ENCODE peak calls at places on chromosomes 2 and 18, in seven cellular contexts. G is HepG2, P is cardiac muscle cell, Y is type B pancreatic cell, O is pancreas, X is HFFc6, D is AG09309. A is an unnamed sample.

GRCh38 chr2:31296641-31297287 is 62.8 kb downstream of the EHD3 start:
- DNase-seq in O (no peak), X (peak), G (no peak), P (no peak), Y (no peak), D (peak), A (no peak)

GRCh38 chr2:148201075-148202004 is 180.4 kb downstream of the MBD5 start:
- DNase-seq in G (peak), P (peak), Y (no peak), X (peak), O (no peak), D (no peak), A (peak)

GRCh38 chr18:45642802-45643201 is 27.5 kb downstream of the SLC14A2 start:
- DNase-seq in X (no peak), O (no peak), G (no peak), P (no peak), D (no peak), Y (no peak), A (no peak)

GRCh38 chr2:230905448-230906430 is 19.3 kb downstream of the GPR55 start:
- DNase-seq in X (no peak), O (no peak), Y (peak), D (no peak), G (peak), P (peak), A (no peak)

GRCh38 chr2:24434576-24434975 is 56.5 kb upstream of the NCOA1 start:
- DNase-seq in X (no peak), O (no peak), P (no peak), Y (no peak), G (no peak), D (no peak), A (no peak)

GRCh38 chr2:41136966-41137494 is 685.1 kb upstream of the SLC8A1 start:
- DNase-seq in Y (no peak), P (no peak), D (no peak), O (no peak), G (no peak), X (no peak), A (no peak)

GRCh38 chr2:237919593-237919992 is 47.2 kb upstream of the UBE2F start:
- DNase-seq in O (no peak), P (no peak), D (no peak), X (no peak), G (no peak), Y (no peak), A (no peak)

GRCh38 chr18:70464343-70465114 is 175.7 kb downstream of the SOCS6 start:
- DNase-seq in X (peak), O (peak), D (peak), Y (peak), G (peak), P (peak), A (peak)

GRCh38 chr2:12046641-12047040 is 300.2 kb downstream of the LPIN1 start:
- DNase-seq in O (no peak), P (no peak), D (no peak), G (no peak), Y (no peak), X (peak), A (no peak)

GRCh38 chr2:79191816-79192215 is 32.3 kb upstream of the REG3A start:
- DNase-seq in O (no peak), X (no peak), P (no peak), G (no peak), D (no peak), Y (no peak), A (no peak)

GRCh38 chr18:34042423-34043146 is 182.1 kb downstream of the NOL4 start:
- DNase-seq in Y (no peak), D (no peak), P (no peak), G (no peak), X (no peak), O (no peak), A (no peak)

GRCh38 chr2:31319391-31320175 is 85.6 kb downstream of the EHD3 start:
- DNase-seq in D (peak), G (no peak), Y (no peak), O (no peak), P (no peak), X (peak), A (no peak)

GRCh38 chr2:16613475-16613874 is 52.2 kb downstream of the CYRIA start:
- DNase-seq in Y (no peak), X (no peak), O (no peak), D (no peak), G (peak), P (no peak), A (no peak)

GRCh38 chr2:241678307-241678706 is 8.3 kb downstream of the DTYMK start:
- DNase-seq in P (no peak), G (no peak), D (no peak), Y (no peak), O (no peak), X (no peak), A (no peak)

GRCh38 chr2:42252464-42252863 is 83.3 kb downstream of the EML4 start:
- DNase-seq in Y (no peak), P (no peak), D (no peak), G (no peak), O (no peak), X (no peak), A (no peak)

GRCh38 chr2:100207411-100207885 is 65.1 kb upstream of the AFF3 start:
- DNase-seq in G (no peak), D (no peak), P (no peak), X (no peak), O (no peak), Y (no peak), A (no peak)

GRCh38 chr2:23449831-23450331 is 64.9 kb downstream of the KLHL29 start:
- DNase-seq in X (no peak), G (no peak), P (no peak), O (no peak), Y (no peak), D (no peak), A (no peak)

GRCh38 chr2:215693269-215693998 is 257.6 kb upstream of the FN1 start:
- DNase-seq in X (peak), G (peak), Y (no peak), P (no peak), D (no peak), O (no peak), A (no peak)

GRCh38 chr2:65658253-65658652 is 225.9 kb upstream of the SPRED2 start:
- DNase-seq in P (no peak), G (no peak), D (no peak), O (no peak), Y (no peak), X (no peak), A (no peak)

GRCh38 chr2:2889646-2890045 is 488.0 kb downstream of the EIPR1 start:
- DNase-seq in X (no peak), D (no peak), O (no peak), Y (no peak), P (no peak), G (no peak), A (no peak)

GRCh38 chr2:218074031-218074430 is 5.0 kb downstream of the RUFY4 start:
- DNase-seq in X (peak), D (no peak), P (peak), G (peak), O (no peak), Y (no peak), A (no peak)

GRCh38 chr2:6721395-6721794 is 144.3 kb downstream of the CMPK2 start:
- DNase-seq in P (no peak), O (no peak), D (no peak), G (no peak), X (no peak), Y (no peak), A (no peak)

GRCh38 chr18:57802166-57802868 is 798 bp downstream of the ATP8B1 start:
- DNase-seq in D (no peak), O (peak), Y (no peak), G (no peak), X (no peak), P (no peak), A (no peak)

GRCh38 chr2:231708773-231709635 is 679 bp downstream of the PTMA start:
- DNase-seq in O (peak), G (no peak), X (no peak), Y (no peak), P (peak), D (no peak), A (no peak)

GRCh38 chr18:5582054-5582453 is 38.3 kb upstream of the EPB41L3 start:
- DNase-seq in Y (no peak), D (peak), X (peak), P (peak), G (no peak), O (no peak), A (peak)

GRCh38 chr2:20611077-20611843 is 39.6 kb downstream of the HS1BP3 start:
- DNase-seq in P (no peak), G (peak), X (peak), O (peak), Y (no peak), D (no peak), A (peak)

GRCh38 chr2:190891370-190891769 is 10.7 kb downstream of the GLS start:
- DNase-seq in X (no peak), P (no peak), G (no peak), D (no peak), Y (no peak), O (no peak), A (no peak)

GRCh38 chr2:70199320-70199864 is 8.6 kb upstream of the C2orf42 start:
- DNase-seq in G (peak), D (no peak), X (no peak), Y (no peak), P (no peak), O (no peak), A (no peak)

GRCh38 chr18:34767601-34768027 is 57.5 kb downstream of the DTNA start:
- DNase-seq in G (no peak), D (peak), Y (no peak), O (no peak), P (no peak), X (peak), A (peak)

DNA sequence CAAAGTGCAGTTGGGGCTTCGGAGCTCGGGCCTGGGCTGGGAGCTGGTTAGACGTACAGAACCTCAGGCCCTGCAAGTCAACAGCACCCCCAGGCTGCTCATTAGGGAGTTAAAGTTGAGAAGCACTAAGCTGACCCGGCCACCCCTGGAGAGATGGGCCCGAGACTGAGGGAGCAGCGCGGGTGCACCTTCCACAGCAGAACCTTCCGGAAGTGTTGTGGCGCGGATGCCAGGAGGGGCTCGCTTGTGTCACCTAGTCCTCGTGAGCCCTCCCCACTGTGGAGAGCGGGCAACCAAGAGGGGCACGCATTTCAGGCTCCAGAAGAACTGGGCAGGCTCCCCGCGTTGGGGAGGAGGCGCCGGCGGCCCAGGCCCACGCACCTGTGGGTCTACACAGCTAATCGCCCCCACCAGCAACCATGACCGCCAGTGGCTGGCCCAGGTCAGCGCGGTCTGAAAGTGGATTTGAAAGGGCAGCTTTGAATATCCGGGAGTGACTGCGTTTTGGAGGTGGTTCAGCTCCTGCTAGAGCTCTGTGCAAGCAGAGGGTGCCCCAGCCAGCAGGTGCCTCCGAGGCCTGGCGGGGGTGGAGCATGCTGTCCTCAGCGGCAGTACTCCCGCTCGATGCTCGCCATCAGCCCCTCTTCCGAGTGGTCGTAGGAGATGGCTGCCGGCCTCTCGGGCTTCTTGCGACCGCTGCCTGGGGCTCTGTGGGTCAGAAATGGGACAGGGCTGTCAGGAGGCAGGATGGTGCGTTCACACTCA is 15.1 kb downstream of the KLF11 start:
- DNase-seq in P (no peak), X (no peak), G (no peak), Y (no peak), O (no peak), D (no peak), A (no peak)
- TF ChIP-seq CTCF in P (no peak), X (no peak), G (peak), Y (no peak), O (no peak), D (no peak), A (no peak)

GRCh38 chr2:208392300-208392699 is 14.3 kb upstream of the PTH2R start:
- DNase-seq in G (peak), D (no peak), P (no peak), O (no peak), X (peak), Y (no peak), A (no peak)
- TF ChIP-seq CTCF in G (peak), D (peak), P (peak), O (no peak), X (peak), Y (no peak), A (peak)

GRCh38 chr18:8952796-8953760 is 149.4 kb upstream of the NDUFV2 start:
- DNase-seq in O (no peak), P (no peak), G (no peak), X (peak), D (peak), Y (no peak), A (peak)
- TF ChIP-seq CTCF in O (no peak), P (no peak), G (no peak), X (peak), D (peak), Y (no peak), A (peak)

GRCh38 chr2:38076710-38077430 is 919 bp upstream of the CYP1B1 start:
- DNase-seq in P (peak), Y (peak), O (peak), D (peak), G (no peak), X (peak), A (peak)
- TF ChIP-seq CTCF in P (peak), Y (peak), O (no peak), D (peak), G (peak), X (peak), A (peak)

DNA sequence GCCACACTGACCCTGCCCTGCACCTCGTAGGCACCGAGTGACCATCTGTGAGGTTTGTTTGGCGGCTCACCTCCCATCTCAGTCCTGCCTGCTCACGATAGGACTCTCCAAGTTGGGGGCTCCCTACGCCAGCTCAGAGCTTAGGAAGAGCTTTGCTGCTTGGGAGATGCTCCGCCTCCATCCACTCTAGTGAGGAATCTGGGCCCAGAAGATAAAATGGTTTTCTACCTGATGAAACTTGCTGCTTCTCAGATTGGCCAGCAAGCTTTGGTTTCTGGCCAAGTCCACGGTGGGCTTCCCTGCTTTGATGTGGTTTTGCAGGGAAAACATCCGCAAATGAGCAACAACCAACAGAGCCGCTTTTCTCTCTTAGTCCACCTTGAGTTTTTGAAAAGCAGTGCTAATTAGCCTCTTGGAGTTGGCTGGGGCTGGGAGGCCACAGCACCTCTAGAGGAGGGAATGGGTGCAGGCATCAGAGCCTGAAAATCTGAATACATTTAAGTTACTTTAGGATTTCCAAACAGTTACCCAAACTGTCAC is 42.2 kb downstream of the THNSL2 start:
- DNase-seq in O (no peak), P (peak), X (peak), Y (no peak), G (peak), D (no peak), A (no peak)
- TF ChIP-seq CTCF in O (no peak), P (peak), X (peak), Y (peak), G (peak), D (peak), A (peak)

GRCh38 chr2:74648009-74648443 is at the start of gene M1AP:
- DNase-seq in P (no peak), O (no peak), X (no peak), Y (no peak), G (no peak), D (no peak), A (no peak)
- TF ChIP-seq CTCF in P (peak), O (no peak), X (peak), Y (no peak), G (no peak), D (no peak), A (peak)

GRCh38 chr2:75311993-75312392 is 112.7 kb upstream of the TACR1 start:
- DNase-seq in G (peak), Y (no peak), O (no peak), X (no peak), P (no peak), D (no peak), A (no peak)
- TF ChIP-seq CTCF in G (peak), Y (peak), O (no peak), X (peak), P (no peak), D (no peak), A (no peak)

GRCh38 chr2:102224824-102225739 is 38.3 kb downstream of the IL1RL2 start:
- DNase-seq in P (no peak), G (peak), X (no peak), Y (no peak), O (no peak), D (no peak), A (no peak)
- TF ChIP-seq CTCF in P (no peak), G (peak), X (no peak), Y (no peak), O (no peak), D (no peak), A (no peak)

DNA sequence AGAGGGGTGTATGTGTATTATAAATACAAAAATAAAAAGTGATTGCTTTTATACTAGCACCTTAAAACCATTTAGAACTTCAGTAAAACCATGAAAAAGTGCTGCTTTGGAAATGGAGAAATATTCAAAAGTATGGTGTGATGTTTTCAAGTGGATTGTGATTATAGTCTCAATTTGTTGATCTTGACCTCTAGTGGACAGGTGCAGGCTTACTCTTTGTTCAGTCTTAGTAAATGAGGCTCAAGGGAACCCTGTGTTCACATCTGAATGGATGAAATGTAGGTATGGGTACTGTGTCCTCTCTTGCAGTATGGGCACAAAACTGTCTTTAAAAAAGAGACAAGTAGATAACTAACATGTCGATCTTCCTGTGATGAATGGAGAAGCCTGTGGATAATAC is 145.8 kb downstream of the MCFD2 start:
- DNase-seq in G (peak), P (no peak), Y (no peak), O (no peak), X (no peak), D (no peak), A (no peak)
- TF ChIP-seq CTCF in G (peak), P (no peak), Y (peak), O (no peak), X (peak), D (no peak), A (no peak)

GRCh38 chr2:29706171-29706690 is 215.2 kb downstream of the ALK start:
- DNase-seq in P (no peak), O (no peak), X (no peak), Y (no peak), G (no peak), D (no peak), A (no peak)
- TF ChIP-seq CTCF in P (no peak), O (no peak), X (no peak), Y (no peak), G (no peak), D (no peak), A (no peak)